ENCODE peak calls at places on chromosomes 1 and 21, in nine cellular contexts. J is HCT116, V is aorta, I is OCI-LY7, Z is BE2C, W is ovary, H is GM23338, S is uterus, X is left ventricle myocardium inferior. A is an unnamed sample. For H3K4me1 and H3K36me3, the result is how much of the 10 kb centered on the place peaks cover.

GRCh38 chr1:33242652-33243051 is 13.6 kb upstream of the ZNF362 start:
- DNase-seq in I (no peak), S (no peak), H (no peak), X (no peak), Z (no peak), W (no peak), J (no peak), V (no peak), A (peak)

GRCh38 chr1:149916193-149916926 is 1.3 kb downstream of the SV2A start:
- DNase-seq in Z (no peak), S (no peak), X (no peak), I (no peak), V (no peak), H (no peak), W (no peak), J (no peak), A (peak)

GRCh38 chr1:41498809-41499208 is 14.3 kb upstream of the EDN2 start:
- DNase-seq in J (no peak), H (peak), W (no peak), I (no peak), S (peak), V (peak), Z (no peak), X (peak), A (peak)

GRCh38 chr21:46029201-46029924 is 47.8 kb downstream of the COL6A1 start:
- DNase-seq in Z (no peak), I (no peak), X (no peak), W (no peak), V (no peak), S (no peak), J (no peak), H (no peak), A (no peak)

GRCh38 chr1:99754697-99755096 is 11.7 kb downstream of the FRRS1 start:
- DNase-seq in W (no peak), V (no peak), Z (no peak), I (no peak), X (no peak), H (no peak), J (no peak), S (no peak), A (no peak)

GRCh38 chr1:229130028-229130668 is 140.8 kb upstream of the RAB4A start:
- DNase-seq in S (no peak), J (no peak), Z (no peak), X (no peak), W (no peak), H (no peak), I (peak), V (no peak), A (no peak)

GRCh38 chr21:14737922-14738321 is 191.8 kb upstream of the SAMSN1 start:
- DNase-seq in X (no peak), I (peak), J (peak), H (peak), V (no peak), S (no peak), W (no peak), Z (peak), A (no peak)

GRCh38 chr1:224879404-224879803 is 50.1 kb upstream of the DNAH14 start:
- DNase-seq in Z (no peak), W (no peak), X (no peak), V (no peak), I (no peak), S (no peak), J (no peak), H (no peak), A (no peak)

GRCh38 chr1:74584185-74584584 is 71.8 kb upstream of the LRRC53 start:
- DNase-seq in I (no peak), X (no peak), W (no peak), V (no peak), H (no peak), J (no peak), S (no peak), Z (no peak), A (no peak)

GRCh38 chr1:244335456-244335855 is 116.3 kb downstream of the ADSS2 start:
- DNase-seq in V (no peak), W (no peak), H (no peak), X (no peak), S (no peak), I (no peak), J (no peak), Z (no peak), A (no peak)

GRCh38 chr1:21324368-21325137 is 34.3 kb upstream of the ECE1 start:
- DNase-seq in I (peak), W (peak), X (peak), J (peak), Z (peak), H (no peak), S (peak), V (peak), A (peak)
- H3K4me1 ChIP-seq in I (under half), W (half or more), X (half or more), J (half or more), Z (under half), H (half or more), S (half or more), V (under half), A (under half)

GRCh38 chr1:202972046-202972445 is 5.0 kb upstream of the CYB5R1 start:
- DNase-seq in J (no peak), H (no peak), W (no peak), I (no peak), S (no peak), Z (no peak), V (no peak), X (no peak), A (no peak)
- H3K36me3 ChIP-seq in J (under half), H (under half), W (under half), I (under half), S (under half), Z (under half), V (under half), X (under half), A (under half)

DNA sequence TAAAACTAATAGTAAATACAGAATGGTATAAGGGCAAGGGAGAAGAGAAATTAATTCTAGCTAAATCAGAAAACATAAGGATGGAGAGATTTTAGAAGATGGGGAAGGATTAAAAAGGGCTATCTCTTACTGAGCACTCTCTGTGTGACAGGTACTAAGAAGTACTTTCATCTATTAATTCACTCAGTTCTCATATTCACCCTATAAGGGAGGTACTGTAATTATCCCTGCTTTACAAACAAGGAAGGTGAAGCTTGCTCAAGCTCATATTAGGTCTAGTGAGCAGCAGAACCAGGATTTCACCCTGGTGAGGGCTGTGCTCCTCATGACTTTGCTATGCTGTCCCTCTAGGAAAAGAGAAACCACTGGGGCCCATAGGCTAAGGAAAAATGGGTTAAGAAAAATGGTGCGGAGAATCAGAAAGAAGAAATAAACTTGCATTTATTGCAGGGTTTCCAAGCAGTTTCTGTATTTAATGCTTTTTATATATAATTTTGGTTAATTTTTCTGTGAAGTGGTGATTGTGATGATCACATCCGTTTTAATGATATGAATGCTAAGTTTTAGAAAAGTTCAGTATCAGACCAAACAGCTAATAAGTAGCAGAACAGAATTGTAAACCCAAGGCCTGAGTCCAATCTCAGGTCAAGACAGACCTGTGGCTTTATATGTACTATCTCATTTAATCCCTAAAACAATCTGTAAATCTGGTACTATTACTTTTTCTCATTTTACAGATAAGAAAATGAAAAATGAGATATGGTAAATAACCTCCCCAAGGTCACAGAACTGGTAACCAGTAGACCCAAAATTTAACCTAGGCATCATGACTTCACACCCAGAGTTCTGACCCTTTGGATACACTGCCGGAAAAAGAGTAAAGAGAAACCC is 1.7 kb downstream of the PCNX2 start:
- DNase-seq in J (no peak), W (no peak), X (no peak), H (peak), S (no peak), Z (no peak), I (no peak), V (no peak), A (no peak)
- H3K4me3 ChIP-seq in J (peak), W (no peak), X (no peak), H (peak), S (no peak), Z (no peak), I (peak), V (no peak), A (peak)

GRCh38 chr1:8189931-8190483 is 127.9 kb upstream of the SLC45A1 start:
- DNase-seq in J (peak), W (no peak), H (no peak), I (no peak), S (no peak), X (no peak), Z (no peak), V (no peak), A (no peak)
- H3K4me1 ChIP-seq in J (half or more), W (under half), H (under half), I (under half), S (under half), X (under half), Z (under half), V (under half), A (under half)

DNA sequence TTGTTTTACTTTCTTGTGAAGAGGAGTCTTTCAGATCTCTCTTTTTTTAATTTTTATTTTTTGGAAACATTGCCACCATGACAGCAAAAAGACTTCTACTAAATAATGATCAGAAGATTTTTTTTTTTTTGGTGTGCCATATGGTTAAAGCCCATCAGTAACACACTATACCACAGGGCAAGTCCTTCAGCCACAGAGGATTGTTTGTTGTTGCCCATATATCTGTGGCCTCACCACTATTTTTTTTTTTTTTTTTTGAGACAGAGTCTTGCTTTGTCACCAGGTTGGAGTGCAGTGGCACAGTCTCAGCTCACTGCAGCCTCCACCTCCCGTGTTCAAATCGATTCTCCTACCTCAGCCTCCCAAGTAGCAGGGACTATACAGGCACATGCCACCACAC is 29.2 kb downstream of the UAP1 start:
- DNase-seq in J (no peak), Z (no peak), I (no peak), W (no peak), V (no peak), H (no peak), X (no peak), S (no peak), A (no peak)
- H3K36me3 ChIP-seq in J (under half), Z (under half), I (under half), W (under half), V (under half), H (under half), X (half or more), S (under half), A (half or more)

GRCh38 chr1:179142889-179143299 is 61.0 kb downstream of the TOR3A start:
- DNase-seq in V (no peak), J (peak), Z (no peak), H (no peak), W (no peak), S (no peak), I (no peak), X (no peak), A (no peak)
- H3K4me3 ChIP-seq in V (no peak), J (peak), Z (no peak), H (no peak), W (no peak), S (no peak), I (no peak), X (peak), A (no peak)

GRCh38 chr1:3731543-3731942 is 20.7 kb upstream of the CCDC27 start:
- DNase-seq in V (no peak), I (no peak), S (no peak), H (no peak), Z (no peak), X (no peak), J (no peak), W (no peak), A (no peak)
- H3K4me1 ChIP-seq in V (under half), I (under half), S (under half), H (under half), Z (under half), X (under half), J (under half), W (under half), A (under half)

GRCh38 chr1:21702780-21703179 is 33.6 kb upstream of the RAP1GAP start:
- DNase-seq in I (no peak), X (no peak), H (no peak), J (no peak), V (no peak), S (no peak), Z (no peak), W (no peak), A (no peak)

GRCh38 chr1:21701401-21701800 is 32.2 kb upstream of the RAP1GAP start:
- DNase-seq in X (no peak), J (no peak), I (no peak), Z (no peak), H (no peak), W (no peak), S (no peak), V (no peak), A (no peak)

GRCh38 chr1:21703318-21703963 is 34.3 kb upstream of the RAP1GAP start:
- DNase-seq in X (no peak), I (peak), H (peak), V (no peak), Z (no peak), J (peak), W (no peak), S (no peak), A (no peak)

GRCh38 chr1:21696931-21697330 is 27.8 kb upstream of the RAP1GAP start:
- DNase-seq in H (no peak), X (no peak), V (no peak), S (no peak), I (no peak), W (no peak), Z (no peak), J (no peak), A (no peak)

GRCh38 chr1:21700094-21700493 is 30.9 kb upstream of the RAP1GAP start:
- DNase-seq in H (no peak), J (no peak), X (no peak), W (no peak), Z (no peak), I (no peak), V (no peak), S (no peak), A (no peak)
- H3K36me3 ChIP-seq in H (under half), J (under half), X (half or more), W (under half), Z (under half), I (half or more), V (under half), S (under half), A (half or more)

A was measured in endodermal cell.